ENCODE peak calls at places on chromosomes 1 and 21, in ten cellular contexts. I is D341Med, C is stomach, F is body of pancreas, N is GM18507, T is lung, G is AG08395, V is NCI-H1105, M is activated T-cell treated with anti-CD3 and anti-CD28 coated beads for 1 hour, U is NCI-H748 treated with DMSO at 0.1 percent for 48 hours. Q is an unnamed sample.

GRCh38 chr1:78333426-78334012 is 157.3 kb upstream of the PTGFR start:
- DNase-seq in G (no peak), M (no peak), C (no peak), N (no peak), V (no peak), U (no peak), I (peak; percentile 34), F (peak; percentile 15), T (no peak), Q (no peak)

GRCh38 chr1:186943891-186944686 is 115.3 kb downstream of the PLA2G4A start:
- DNase-seq in F (no peak), V (no peak), G (no peak), I (no peak), N (no peak), M (no peak), U (no peak), C (no peak), T (no peak), Q (no peak)

GRCh38 chr1:39497570-39497969 is 6.1 kb downstream of the BMP8A start:
- DNase-seq in N (no peak), I (no peak), M (no peak), G (no peak), U (no peak), F (no peak), C (no peak), V (no peak), T (no peak), Q (no peak)

GRCh38 chr1:243883551-243883950 is 33.5 kb upstream of the AKT3 start:
- DNase-seq in C (no peak), I (no peak), M (no peak), G (peak; percentile 36), U (no peak), T (no peak), N (no peak), F (no peak), V (no peak), Q (no peak)

GRCh38 chr1:91075233-91076135 is 53.6 kb upstream of the ZNF644 start:
- DNase-seq in C (no peak), N (no peak), M (no peak), F (no peak), G (no peak), T (no peak), U (no peak), I (no peak), V (no peak), Q (no peak)

GRCh38 chr1:44170281-44170823 is 28.9 kb upstream of the KLF18 start:
- DNase-seq in T (no peak), M (no peak), F (no peak), V (no peak), G (peak; percentile 30), C (no peak), U (no peak), N (no peak), I (no peak), Q (no peak)

GRCh38 chr1:200302192-200302892 is 107.5 kb downstream of the ZNF281 start:
- DNase-seq in N (no peak), U (peak; percentile 25), V (peak; percentile 41), F (peak; percentile 51), M (peak; percentile 55), C (peak; percentile 48), T (peak; percentile 32), I (peak; percentile 54), G (peak; percentile 31), Q (no peak)

GRCh38 chr1:180065408-180065807 is 89.3 kb upstream of the QSOX1 start:
- DNase-seq in U (no peak), M (no peak), N (no peak), G (no peak), C (no peak), V (no peak), T (no peak), I (no peak), F (no peak), Q (no peak)

GRCh38 chr1:212588137-212588510 is 20.4 kb upstream of the ATF3 start:
- DNase-seq in C (no peak), U (no peak), V (no peak), N (no peak), M (no peak), T (no peak), G (no peak), F (no peak), I (no peak), Q (no peak)

GRCh38 chr21:35504277-35504676 is 455.2 kb upstream of the RUNX1 start:
- DNase-seq in I (no peak), V (no peak), G (no peak), N (no peak), T (no peak), M (no peak), U (no peak), F (no peak), C (no peak), Q (no peak)

GRCh38 chr1:62209931-62210595 is 15.4 kb downstream of the L1TD1 start:
- DNase-seq in I (no peak), U (no peak), M (no peak), G (peak; percentile 32), N (no peak), T (no peak), V (no peak), C (no peak), F (no peak), Q (no peak)

GRCh38 chr1:43008425-43009108 is 49.9 kb upstream of the SLC2A1 start:
- DNase-seq in F (no peak), V (no peak), U (no peak), C (no peak), G (no peak), I (no peak), M (no peak), T (no peak), N (no peak), Q (no peak)

GRCh38 chr1:23116216-23116836 is 52.3 kb downstream of the LUZP1 start:
- DNase-seq in I (no peak), G (no peak), U (no peak), F (no peak), M (no peak), T (no peak), N (no peak), C (no peak), V (no peak), Q (no peak)

GRCh38 chr1:22619252-22619651 is 17.2 kb upstream of the C1QA start:
- DNase-seq in V (no peak), N (no peak), I (no peak), G (no peak), F (no peak), C (no peak), M (no peak), T (no peak), U (no peak), Q (no peak)

GRCh38 chr1:17108360-17108759 is 10.9 kb downstream of the PADI2 start:
- DNase-seq in V (no peak), M (no peak), F (no peak), U (no peak), C (no peak), N (no peak), G (no peak), I (no peak), T (no peak), Q (no peak)

GRCh38 chr1:102628008-102628736 is 480.1 kb downstream of the COL11A1 start:
- DNase-seq in U (peak; percentile 86), I (no peak), C (no peak), G (no peak), N (no peak), M (no peak), T (no peak), F (no peak), V (no peak), Q (no peak)

GRCh38 chr21:42564561-42564971 is 50.9 kb downstream of the SLC37A1 start:
- DNase-seq in V (no peak), G (no peak), C (peak; percentile 17), U (no peak), T (no peak), I (no peak), M (no peak), F (peak; percentile 7), N (no peak), Q (no peak)

GRCh38 chr1:95023399-95024050 is 49.2 kb downstream of the ALG14 start:
- DNase-seq in C (no peak), U (no peak), T (no peak), G (peak; percentile 77), N (no peak), V (no peak), F (no peak), M (no peak), I (no peak), Q (no peak)

GRCh38 chr21:37551406-37552355 is 185.1 kb downstream of the DYRK1A start:
- DNase-seq in I (no peak), T (peak; percentile 59), C (peak; percentile 28), F (no peak), V (no peak), G (no peak), M (no peak), U (no peak), N (no peak), Q (peak; percentile 3)

Q was measured in NCI-H1436 treated with DMSO at 0.1 percent for 48 hours.